ENCODE peak calls at places on chromosome 20, in seven cellular contexts. M, B, C, X, V, I and U are unnamed samples.
A peak's percentile ranks its signal among the peaks of the same experiment; 100 is the strongest.

GRCh38 chr20:16947346-16947943 is 199.3 kb downstream of the OTOR start:
- DNase-seq in M (no peak), B (no peak), C (no peak), X (no peak), V (no peak), I (no peak), U (no peak)

GRCh38 chr20:50182336-50182735 is 8.3 kb upstream of the CEBPB start:
- DNase-seq in M (no peak), B (no peak), C (no peak), X (no peak), V (no peak), I (no peak), U (no peak)

GRCh38 chr20:37524859-37525708 is 2.6 kb downstream of the BLCAP start:
- DNase-seq in M (no peak), B (peak; percentile 41), C (no peak), X (no peak), V (no peak), I (peak; percentile 21), U (no peak)

GRCh38 chr20:19928379-19929360 is 88.5 kb upstream of the NAA20 start:
- DNase-seq in M (no peak), B (no peak), C (no peak), X (no peak), V (no peak), I (no peak), U (peak; percentile 13)

GRCh38 chr20:58086763-58087566 is 141.5 kb downstream of the ANKRD60 start:
- DNase-seq in M (peak; percentile 60), B (peak; percentile 42), C (no peak), X (no peak), V (peak; percentile 67), I (peak; percentile 27), U (peak; percentile 33)

GRCh38 chr20:54794110-54794509 is 318.7 kb downstream of the DOK5 start:
- DNase-seq in M (no peak), B (no peak), C (no peak), X (no peak), V (no peak), I (no peak), U (no peak)

GRCh38 chr20:57326667-57327455 is 2.7 kb upstream of the SPO11 start:
- DNase-seq in M (no peak), B (no peak), C (no peak), X (no peak), V (peak; percentile 47), I (no peak), U (no peak)

GRCh38 chr20:38875170-38875993 is 50.8 kb upstream of the FAM83D start:
- DNase-seq in M (no peak), B (no peak), C (no peak), X (no peak), V (no peak), I (no peak), U (no peak)

GRCh38 chr20:5843054-5843731 is 93.0 kb downstream of the SHLD1 start:
- DNase-seq in M (no peak), B (no peak), C (no peak), X (no peak), V (no peak), I (no peak), U (peak; percentile 71)

GRCh38 chr20:16476032-16476431 is 97.2 kb downstream of the KIF16B start:
- DNase-seq in M (peak; percentile 80), B (peak; percentile 73), C (no peak), X (no peak), V (no peak), I (peak; percentile 62), U (peak; percentile 62)

GRCh38 chr20:9338101-9338500 is 176.3 kb upstream of the LAMP5 start:
- DNase-seq in M (no peak), B (no peak), C (no peak), X (no peak), V (no peak), I (no peak), U (no peak)

GRCh38 chr20:34636648-34637047 is 40.2 kb downstream of the PIGU start:
- DNase-seq in M (peak; percentile 35), B (no peak), C (no peak), X (no peak), V (no peak), I (no peak), U (peak; percentile 50)

GRCh38 chr20:43853918-43854317 is 60.7 kb upstream of the TOX2 start:
- DNase-seq in M (no peak), B (no peak), C (no peak), X (no peak), V (no peak), I (no peak), U (no peak)

GRCh38 chr20:53718622-53719021 is 125.0 kb upstream of the ZNF217 start:
- DNase-seq in M (no peak), B (no peak), C (no peak), X (no peak), V (no peak), I (no peak), U (no peak)

GRCh38 chr20:57426831-57427230 is 35.6 kb downstream of the RBM38 start:
- DNase-seq in M (no peak), B (no peak), C (no peak), X (no peak), V (no peak), I (no peak), U (no peak)

GRCh38 chr20:45649312-45649863 is 18.3 kb upstream of the WFDC9 start:
- DNase-seq in M (no peak), B (no peak), C (no peak), X (no peak), V (no peak), I (no peak), U (no peak)

GRCh38 chr20:41100001-41100480 is 37.3 kb upstream of the PLCG1 start:
- DNase-seq in M (no peak), B (no peak), C (no peak), X (no peak), V (no peak), I (peak; percentile 62), U (no peak)

GRCh38 chr20:63319164-63320040 is 26.4 kb downstream of the COL20A1 start:
- DNase-seq in M (no peak), B (no peak), C (peak; percentile 10), X (no peak), V (no peak), I (no peak), U (no peak)

DNA sequence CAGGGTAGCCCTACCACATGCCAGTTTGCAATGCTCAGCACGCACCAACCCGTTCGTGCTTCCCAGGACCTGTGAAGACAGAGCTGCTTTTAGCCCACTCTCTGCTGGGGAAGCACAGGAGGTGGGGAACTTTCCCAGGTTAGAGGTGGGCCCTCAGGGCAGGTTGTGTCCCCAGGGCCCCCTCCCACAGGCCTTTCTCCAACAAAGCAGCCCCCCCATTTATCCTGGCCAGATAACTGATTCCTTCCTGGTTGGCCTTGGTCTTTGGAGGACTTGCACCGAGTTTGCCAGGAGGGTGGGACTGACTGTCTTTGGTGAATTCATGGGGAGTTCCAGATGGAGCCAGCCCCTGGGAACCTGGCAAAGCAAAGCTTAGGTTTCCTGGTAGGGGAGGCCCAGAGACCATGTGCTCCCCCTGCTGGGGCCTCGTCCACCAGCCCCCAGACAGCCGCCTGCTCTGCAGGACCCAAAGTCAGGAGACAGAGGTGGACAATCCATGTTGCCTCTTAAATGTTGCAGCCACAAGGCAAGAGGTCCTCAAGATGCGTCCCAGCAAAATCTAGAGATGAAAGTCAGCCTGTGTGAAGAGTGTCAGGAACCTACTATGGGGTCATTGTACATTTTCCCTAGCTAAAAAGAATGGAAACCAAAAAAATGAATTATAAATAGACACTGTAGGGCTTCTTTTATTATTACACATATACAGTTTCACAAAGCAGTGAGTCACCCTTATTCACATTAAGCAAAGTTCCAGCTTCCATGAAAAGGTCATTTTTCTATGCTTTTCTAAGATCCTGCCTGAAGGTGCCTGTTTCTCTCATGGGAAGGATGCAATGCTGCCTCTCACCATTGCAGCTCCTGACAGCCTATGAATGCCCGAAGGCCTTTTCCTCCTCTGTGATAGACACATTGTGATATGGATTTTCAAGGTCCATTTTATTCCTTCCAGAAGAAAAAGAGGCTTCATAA is 497.8 kb downstream of the PREX1 start:
- DNase-seq in M (peak; percentile 27), B (peak; percentile 36), C (peak; percentile 53), X (no peak), V (no peak), I (peak; percentile 51), U (peak; percentile 6)
- TF ChIP-seq CTCF in M (peak; percentile 31), B (no peak), C (no peak), X (no peak), V (peak; percentile 43), I (no peak), U (peak; percentile 37)

GRCh38 chr20:11234181-11234969 is 560.6 kb upstream of the JAG1 start:
- DNase-seq in M (peak; percentile 37), B (no peak), C (no peak), X (no peak), V (no peak), I (peak; percentile 16), U (peak; percentile 14)

GRCh38 chr20:11232896-11233295 is 559.1 kb upstream of the JAG1 start:
- DNase-seq in M (no peak), B (no peak), C (no peak), X (no peak), V (no peak), I (no peak), U (peak; percentile 46)

GRCh38 chr20:11232249-11232648 is 558.5 kb upstream of the JAG1 start:
- DNase-seq in M (no peak), B (no peak), C (no peak), X (no peak), V (no peak), I (no peak), U (no peak)

GRCh38 chr20:11231742-11232141 is 557.9 kb upstream of the JAG1 start:
- DNase-seq in M (peak; percentile 68), B (no peak), C (no peak), X (no peak), V (no peak), I (no peak), U (no peak)

GRCh38 chr20:11229772-11230171 is 556.0 kb upstream of the JAG1 start:
- DNase-seq in M (peak; percentile 99), B (peak; percentile 99), C (peak; percentile 58), X (peak; percentile 12), V (no peak), I (peak; percentile 99), U (peak; percentile 82)
- H3K4me3 ChIP-seq in M (no peak overlapping the region), B (peak overlapping the region; percentile 14), C (no peak overlapping the region), X (no peak overlapping the region), V (no peak overlapping the region), I (no peak overlapping the region), U (no peak overlapping the region)

GRCh38 chr20:59994697-59995122 is 36.5 kb downstream of the CDH26 start:
- DNase-seq in M (no peak), B (peak; percentile 2), C (no peak), X (no peak), V (peak; percentile 86), I (peak; percentile 20), U (no peak)

GRCh38 chr20:59988141-59988540 is 29.9 kb downstream of the CDH26 start:
- DNase-seq in M (no peak), B (no peak), C (no peak), X (no peak), V (no peak), I (peak; percentile 11), U (no peak)

GRCh38 chr20:59993736-59994484 is 35.7 kb downstream of the CDH26 start:
- DNase-seq in M (no peak), B (no peak), C (no peak), X (no peak), V (no peak), I (no peak), U (no peak)

GRCh38 chr20:59996112-59996511 is 37.9 kb downstream of the CDH26 start:
- DNase-seq in M (no peak), B (no peak), C (no peak), X (no peak), V (no peak), I (no peak), U (no peak)

GRCh38 chr20:59992531-59992930 is 34.3 kb downstream of the CDH26 start:
- DNase-seq in M (no peak), B (no peak), C (no peak), X (no peak), V (no peak), I (peak; percentile 18), U (no peak)
- TF ChIP-seq CTCF in M (no peak), B (no peak), C (no peak), X (no peak), V (no peak), I (peak; percentile 36), U (no peak)

GRCh38 chr20:51511861-51512619 is 30.5 kb downstream of the NFATC2 start:
- DNase-seq in M (no peak), B (no peak), C (no peak), X (no peak), V (no peak), I (no peak), U (no peak)
- H3K4me3 ChIP-seq in M (no peak overlapping the region), B (no peak overlapping the region), C (no peak overlapping the region), X (no peak overlapping the region), V (no peak overlapping the region), I (no peak overlapping the region), U (no peak overlapping the region)